ENCODE peak calls at places on chromosomes 2 and 18, in seven cellular contexts. G is RPMI7951; D is mucosa of gallbladder; Z is HepG2; S is thyroid gland; E is BE2C; Y is effector memory CD4-positive, alpha-beta T cell. R is an unnamed sample.

GRCh38 chr2:112579280-112579679 is 5.1 kb upstream of the CHCHD5 start:
- DNase-seq in Z (no peak), S (no peak), G (peak; percentile 83), D (no peak), Y (no peak), E (no peak), R (peak; percentile 24)

GRCh38 chr18:44396550-44396949 is 284.1 kb upstream of the SETBP1 start:
- DNase-seq in G (no peak), Y (no peak), Z (no peak), D (no peak), S (no peak), E (no peak), R (no peak)

GRCh38 chr2:64938607-64939285 is 50.5 kb upstream of the SLC1A4 start:
- DNase-seq in G (no peak), Z (no peak), Y (no peak), E (no peak), S (no peak), D (no peak), R (no peak)

GRCh38 chr18:48547456-48548403 is 8.9 kb downstream of the CTIF start:
- DNase-seq in E (no peak), Z (no peak), G (peak; percentile 89), Y (no peak), D (no peak), S (no peak), R (peak; percentile 67)

GRCh38 chr18:23871410-23871809 is 143.1 kb upstream of the TTC39C start:
- DNase-seq in D (no peak), E (peak; percentile 59), S (no peak), G (peak; percentile 80), Z (no peak), Y (peak; percentile 58), R (peak; percentile 57)

GRCh38 chr2:187232749-187233148 is 215.3 kb downstream of the CALCRL start:
- DNase-seq in D (no peak), S (no peak), E (no peak), G (no peak), Y (no peak), Z (no peak), R (no peak)

GRCh38 chr2:196534533-196534932 is 105.0 kb upstream of the CCDC150 start:
- DNase-seq in D (no peak), E (no peak), G (no peak), S (no peak), Y (no peak), Z (no peak), R (no peak)

GRCh38 chr2:41920812-41921211 is 127.0 kb upstream of the PKDCC start:
- DNase-seq in D (no peak), E (no peak), G (no peak), Z (no peak), S (no peak), Y (no peak), R (peak; percentile 41)

GRCh38 chr2:26901326-26902183 is 53.6 kb downstream of the DPYSL5 start:
- DNase-seq in Z (no peak), S (no peak), G (no peak), D (no peak), Y (no peak), E (no peak), R (no peak)

GRCh38 chr2:236735742-236736360 is 166.2 kb downstream of the ACKR3 start:
- DNase-seq in G (no peak), E (no peak), S (no peak), D (no peak), Y (no peak), Z (no peak), R (no peak)

GRCh38 chr2:239566162-239566994 is 165.6 kb upstream of the HDAC4 start:
- DNase-seq in S (no peak), E (no peak), Z (no peak), D (no peak), G (no peak), Y (no peak), R (no peak)

GRCh38 chr2:180012523-180012922 is 5.4 kb upstream of the CWC22 start:
- DNase-seq in G (peak; percentile 70), Y (no peak), D (no peak), Z (peak; percentile 23), E (no peak), S (no peak), R (peak; percentile 76)

GRCh38 chr2:126913329-126913728 is 14.6 kb downstream of the TEX51 start:
- DNase-seq in G (no peak), E (no peak), Z (no peak), Y (no peak), S (no peak), D (no peak), R (no peak)

GRCh38 chr2:101736861-101737291 is 39.4 kb downstream of the MAP4K4 start:
- DNase-seq in Z (no peak), S (no peak), G (no peak), Y (no peak), E (no peak), D (no peak), R (peak; percentile 85)

GRCh38 chr2:109669731-109670130 is 55.6 kb downstream of the SOWAHC start:
- DNase-seq in S (no peak), Y (no peak), E (no peak), G (no peak), D (no peak), Z (no peak), R (no peak)

GRCh38 chr18:51890762-51891161 is 449.2 kb upstream of the DCC start:
- DNase-seq in Y (no peak), E (no peak), S (no peak), Z (no peak), D (peak; percentile 80), G (peak; percentile 53), R (peak; percentile 4)

GRCh38 chr2:239991689-239992314 is 33.3 kb downstream of the NDUFA10 start:
- DNase-seq in G (peak; percentile 48), Y (no peak), Z (peak; percentile 48), D (no peak), S (no peak), E (no peak), R (peak; percentile 46)

GRCh38 chr2:218370410-218371063 is 11.5 kb upstream of the SLC11A1 start:
- DNase-seq in S (peak; percentile 59), G (no peak), Y (no peak), E (no peak), Z (peak; percentile 57), D (peak; percentile 48), R (no peak)